ENCODE peak calls at places on chromosome 3, in six cellular contexts. G is hepatocyte, D is HCT116, E is GM23338, X is OCI-LY7, P is GM23248. Z is an unnamed sample.
A peak's percentile ranks its signal among the peaks of the same experiment; 100 is the strongest.

GRCh38 chr3:15783361-15783969 is 14.3 kb downstream of the ANKRD28 start:
- DNase-seq in G (no peak), D (no peak), E (no peak), X (no peak), P (peak; percentile 84), Z (peak; percentile 19)

GRCh38 chr3:115930922-115931321 is 307.6 kb downstream of the GAP43 start:
- DNase-seq in G (no peak), D (no peak), E (no peak), X (no peak), P (no peak), Z (no peak)

GRCh38 chr3:10936686-10937085 is 55.9 kb upstream of the SLC6A1 start:
- DNase-seq in G (no peak), D (no peak), E (no peak), X (no peak), P (no peak), Z (no peak)

GRCh38 chr3:135487261-135487660 is 478.3 kb upstream of the PPP2R3A start:
- DNase-seq in G (no peak), D (no peak), E (no peak), X (no peak), P (no peak), Z (no peak)

GRCh38 chr3:195186041-195186709 is 84.8 kb downstream of the XXYLT1 start:
- DNase-seq in G (no peak), D (no peak), E (no peak), X (peak; percentile 22), P (no peak), Z (no peak)

GRCh38 chr3:45583021-45583851 is 11.3 kb upstream of the LIMD1 start:
- DNase-seq in G (no peak), D (no peak), E (no peak), X (no peak), P (no peak), Z (no peak)

GRCh38 chr3:155647196-155647595 is 97.7 kb downstream of the PLCH1 start:
- DNase-seq in G (no peak), D (no peak), E (no peak), X (no peak), P (no peak), Z (no peak)

GRCh38 chr3:96169111-96169510 is 645.3 kb upstream of the EPHA6 start:
- DNase-seq in G (no peak), D (no peak), E (peak; percentile 1), X (no peak), P (no peak), Z (no peak)

GRCh38 chr3:116256843-116257485 is 188.3 kb downstream of the LSAMP start:
- DNase-seq in G (no peak), D (no peak), E (peak; percentile 26), X (no peak), P (peak; percentile 72), Z (no peak)

GRCh38 chr3:51388286-51389029 is 2.6 kb upstream of the RBM15B start:
- DNase-seq in G (peak; percentile 78), D (peak; percentile 26), E (peak; percentile 54), X (peak; percentile 40), P (peak; percentile 43), Z (peak; percentile 91)

GRCh38 chr3:148727242-148727641 is 29.5 kb downstream of the AGTR1 start:
- DNase-seq in G (peak; percentile 57), D (peak; percentile 49), E (peak; percentile 86), X (peak; percentile 21), P (peak; percentile 52), Z (peak; percentile 34)

GRCh38 chr3:42213417-42213816 is 52.6 kb downstream of the CCK start:
- DNase-seq in G (no peak), D (no peak), E (no peak), X (peak; percentile 37), P (no peak), Z (no peak)

GRCh38 chr3:98890181-98890882 is 11.2 kb downstream of the DCBLD2 start:
- DNase-seq in G (no peak), D (no peak), E (no peak), X (no peak), P (no peak), Z (no peak)

GRCh38 chr3:111594205-111594604 is 941 bp downstream of the ZBED2 start:
- DNase-seq in G (no peak), D (no peak), E (no peak), X (no peak), P (peak; percentile 84), Z (peak; percentile 93)

GRCh38 chr3:194507571-194507970 is 20.8 kb upstream of the ATP13A3 start:
- DNase-seq in G (no peak), D (no peak), E (no peak), X (no peak), P (no peak), Z (no peak)

GRCh38 chr3:75001330-75001729 is 386.9 kb upstream of the CNTN3 start:
- DNase-seq in G (no peak), D (no peak), E (peak; percentile 37), X (no peak), P (peak; percentile 39), Z (no peak)

GRCh38 chr3:27900316-27900715 is 178.2 kb upstream of the EOMES start:
- DNase-seq in G (no peak), D (no peak), E (no peak), X (no peak), P (no peak), Z (no peak)

GRCh38 chr3:143207338-143207961 is 87.9 kb downstream of the CHST2 start:
- DNase-seq in G (no peak), D (no peak), E (no peak), X (peak; percentile 92), P (peak; percentile 48), Z (peak; percentile 44)

GRCh38 chr3:182259579-182259978 is 533.7 kb upstream of the ATP11B start:
- DNase-seq in G (no peak), D (no peak), E (peak; percentile 58), X (no peak), P (peak; percentile 9), Z (no peak)

DNA sequence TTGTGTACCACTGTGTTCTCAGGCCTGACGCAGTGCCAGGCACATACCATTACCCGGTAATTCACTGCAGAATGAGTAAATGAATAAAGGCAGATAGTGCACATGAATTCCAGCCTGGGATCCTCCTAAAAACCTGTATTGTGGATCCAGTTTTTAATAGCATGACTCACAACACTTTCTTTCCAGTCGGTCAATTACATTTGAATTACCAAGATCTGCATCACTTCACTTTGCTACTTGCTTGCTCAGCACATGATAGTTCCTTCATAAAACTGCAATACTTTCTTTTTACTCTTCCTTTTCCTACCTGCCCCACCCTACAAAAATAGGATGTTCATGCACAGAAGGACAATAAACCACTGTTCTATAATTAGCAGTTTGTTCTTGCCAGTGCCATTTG is 553.8 kb downstream of the MAGI1 start:
- DNase-seq in G (no peak), D (no peak), E (no peak), X (no peak), P (peak; percentile 10), Z (peak; percentile 70)
- H3K4me3 ChIP-seq in G (no peak overlapping the region), D (no peak overlapping the region), E (peak overlapping the region; percentile 3), X (no peak overlapping the region), P (no peak overlapping the region), Z (no peak overlapping the region)

DNA sequence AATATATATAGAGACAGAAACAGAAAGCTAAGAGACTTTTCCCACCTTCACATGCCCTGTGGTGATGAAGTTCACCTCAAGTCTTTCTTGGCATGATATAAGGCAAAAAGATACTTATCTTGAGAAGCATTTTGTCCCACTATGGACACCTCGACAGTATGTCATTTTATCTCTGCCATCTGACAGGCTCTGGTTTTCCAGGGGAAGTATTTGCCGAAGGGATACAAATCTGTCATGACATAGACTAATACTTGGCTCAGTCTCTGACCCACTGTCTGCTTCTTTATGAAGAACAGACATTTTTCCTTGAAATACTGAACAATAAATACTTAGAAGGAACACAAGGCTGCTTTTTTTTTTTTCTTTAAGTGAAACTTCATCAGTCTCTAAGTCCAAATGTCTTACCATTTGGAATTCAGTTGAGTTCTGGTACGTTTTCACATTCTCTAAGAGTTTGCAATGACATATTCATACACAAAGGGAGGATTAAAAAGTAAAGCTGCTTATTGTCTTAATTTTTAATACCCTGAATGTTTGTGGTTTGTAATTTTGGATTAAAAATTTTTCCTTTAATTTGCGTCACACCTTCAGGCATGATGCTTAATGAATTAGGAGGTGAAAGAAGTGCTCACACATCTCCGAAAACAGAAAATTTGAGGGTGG is 87.8 kb upstream of the LMOD3 start:
- DNase-seq in G (no peak), D (no peak), E (no peak), X (no peak), P (no peak), Z (no peak)
- H3K9me2 ChIP-seq in G (no peaks in the 10 kb centered on the region), D (no peaks in the 10 kb centered on the region), E (peaks cover 3% of the 10 kb centered on the region), X (no peaks in the 10 kb centered on the region), P (no peaks in the 10 kb centered on the region), Z (no peaks in the 10 kb centered on the region)

DNA sequence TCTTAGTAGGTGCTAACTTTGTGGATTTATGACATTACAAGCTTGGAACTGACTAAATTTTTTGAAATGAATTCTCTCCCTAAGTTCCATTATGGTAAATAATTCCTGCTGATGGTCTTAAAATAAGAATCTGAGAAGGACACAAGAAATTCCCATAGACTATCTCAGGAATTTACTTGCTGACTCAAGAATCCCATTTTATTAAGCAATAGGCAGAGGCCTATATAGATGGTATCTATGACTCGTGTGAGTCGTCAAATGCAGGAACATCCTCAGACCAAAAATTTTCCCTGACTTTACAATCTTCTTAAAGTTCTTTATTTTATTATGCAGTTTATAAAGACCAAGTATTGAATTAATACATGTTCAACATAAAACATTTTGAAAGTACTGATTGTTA is 30.7 kb upstream of the CBLB start:
- DNase-seq in G (no peak), D (no peak), E (no peak), X (no peak), P (peak; percentile 79), Z (peak; percentile 62)
- H3K4me3 ChIP-seq in G (no peak overlapping the region), D (no peak overlapping the region), E (no peak overlapping the region), X (no peak overlapping the region), P (no peak overlapping the region), Z (no peak overlapping the region)

GRCh38 chr3:128418900-128419299 is 47.8 kb downstream of the DNAJB8 start:
- DNase-seq in G (no peak), D (no peak), E (no peak), X (no peak), P (no peak), Z (no peak)
- H3K9me2 ChIP-seq in G (no peaks in the 10 kb centered on the region), D (no peaks in the 10 kb centered on the region), E (no peaks in the 10 kb centered on the region), X (no peaks in the 10 kb centered on the region), P (no peaks in the 10 kb centered on the region), Z (no peaks in the 10 kb centered on the region)

Z was measured in PC-3.